ENCODE peak calls at places on chromosomes 6 and 20, in five cellular contexts. Z, S, A, V and J are unnamed samples.

GRCh38 chr6:110103260-110103659 is 76.2 kb downstream of the WASF1 start:
- DNase-seq in Z (no peak), S (no peak), A (no peak), V (no peak), J (no peak)

GRCh38 chr6:111804627-111805235 is 68.5 kb downstream of the FYN start:
- DNase-seq in Z (peak; percentile 98), S (no peak), A (no peak), V (no peak), J (no peak)

GRCh38 chr20:24199493-24199892 is 210.9 kb upstream of the GGTLC1 start:
- DNase-seq in Z (no peak), S (no peak), A (no peak), V (no peak), J (no peak)

GRCh38 chr6:52537001-52537753 is 39.7 kb downstream of the TRAM2 start:
- DNase-seq in Z (peak; percentile 64), S (no peak), A (no peak), V (peak; percentile 33), J (peak; percentile 62)

GRCh38 chr6:71419217-71419953 is 130.8 kb downstream of the OGFRL1 start:
- DNase-seq in Z (no peak), S (no peak), A (no peak), V (no peak), J (no peak)

GRCh38 chr20:18057106-18057993 is at the start of gene OVOL2:
- DNase-seq in Z (peak; percentile 4), S (peak; percentile 58), A (no peak), V (no peak), J (peak; percentile 9)

GRCh38 chr6:157744202-157744601 is 78.8 kb upstream of the SNX9 start:
- DNase-seq in Z (no peak), S (no peak), A (no peak), V (no peak), J (no peak)

GRCh38 chr6:164477790-164478189 is 831.6 kb downstream of the C6orf118 start:
- DNase-seq in Z (no peak), S (no peak), A (no peak), V (no peak), J (no peak)

GRCh38 chr20:37042986-37043972 is 52.5 kb downstream of the RBL1 start:
- DNase-seq in Z (no peak), S (no peak), A (no peak), V (no peak), J (no peak)

GRCh38 chr6:97205936-97206335 is 77.1 kb downstream of the MMS22L start:
- DNase-seq in Z (no peak), S (no peak), A (no peak), V (no peak), J (no peak)

GRCh38 chr20:3678893-3679720 is 2.7 kb downstream of the ADAM33 start:
- DNase-seq in Z (no peak), S (no peak), A (no peak), V (no peak), J (no peak)

GRCh38 chr6:87925373-87926060 is 122.1 kb upstream of the SPACA1 start:
- DNase-seq in Z (no peak), S (no peak), A (no peak), V (no peak), J (no peak)

GRCh38 chr6:15885624-15886023 is 222.8 kb upstream of the DTNBP1 start:
- DNase-seq in Z (no peak), S (no peak), A (no peak), V (no peak), J (no peak)

GRCh38 chr20:17761612-17762011 is 61.8 kb downstream of the BANF2 start:
- DNase-seq in Z (peak; percentile 23), S (no peak), A (no peak), V (no peak), J (no peak)

GRCh38 chr6:89963391-89963790 is 69.1 kb downstream of the GJA10 start:
- DNase-seq in Z (no peak), S (no peak), A (no peak), V (no peak), J (no peak)

GRCh38 chr6:29981211-29981812 is 39.0 kb downstream of the HLA-A start:
- DNase-seq in Z (no peak), S (no peak), A (no peak), V (no peak), J (no peak)

GRCh38 chr6:33343953-33344611 is 26.5 kb upstream of the ZBTB22 start:
- DNase-seq in Z (no peak), S (no peak), A (no peak), V (no peak), J (peak; percentile 42)

GRCh38 chr20:2521369-2522305 is 12.9 kb upstream of the ZNF343 start:
- DNase-seq in Z (peak; percentile 66), S (no peak), A (peak; percentile 36), V (peak; percentile 14), J (peak; percentile 60)

GRCh38 chr6:122049341-122049740 is 350.1 kb upstream of the HSF2 start:
- DNase-seq in Z (peak; percentile 62), S (no peak), A (no peak), V (no peak), J (no peak)

GRCh38 chr20:13700761-13701160 is 62.0 kb upstream of the TASP1 start:
- DNase-seq in Z (no peak), S (no peak), A (no peak), V (no peak), J (no peak)

GRCh38 chr6:134706153-134706552 is 243.7 kb downstream of the ALDH8A1 start:
- DNase-seq in Z (no peak), S (no peak), A (no peak), V (no peak), J (no peak)

GRCh38 chr6:44474643-44475042 is 87.1 kb downstream of the CDC5L start:
- DNase-seq in Z (no peak), S (no peak), A (no peak), V (no peak), J (no peak)

GRCh38 chr20:5827861-5828260 is 77.7 kb downstream of the SHLD1 start:
- DNase-seq in Z (no peak), S (no peak), A (no peak), V (no peak), J (no peak)

GRCh38 chr6:124470803-124471202 is 491.4 kb upstream of the RNF217 start:
- DNase-seq in Z (no peak), S (peak; percentile 43), A (no peak), V (no peak), J (no peak)

GRCh38 chr6:28335040-28335563 is 846 bp downstream of the ZSCAN31 start:
- DNase-seq in Z (no peak), S (no peak), A (no peak), V (no peak), J (no peak)

GRCh38 chr6:157143171-157143884 is 180.0 kb downstream of the TMEM242 start:
- DNase-seq in Z (peak; percentile 59), S (no peak), A (no peak), V (no peak), J (no peak)

GRCh38 chr20:63697868-63698545 is 1.6 kb downstream of the TNFRSF6B start:
- DNase-seq in Z (no peak), S (no peak), A (no peak), V (no peak), J (no peak)

GRCh38 chr6:44800171-44800671 is 412.7 kb downstream of the CDC5L start:
- DNase-seq in Z (peak; percentile 92), S (peak; percentile 81), A (no peak), V (no peak), J (no peak)

GRCh38 chr6:50098306-50098705 is 48.6 kb upstream of the DEFB112 start:
- DNase-seq in Z (no peak), S (no peak), A (no peak), V (no peak), J (no peak)

GRCh38 chr20:41029150-41029872 is 689 bp downstream of the TOP1 start:
- DNase-seq in Z (no peak), S (no peak), A (no peak), V (peak; percentile 46), J (peak; percentile 54)

GRCh38 chr20:36491901-36492617 is 49.3 kb upstream of the MYL9 start:
- DNase-seq in Z (peak; percentile 75), S (no peak), A (peak; percentile 81), V (no peak), J (peak; percentile 62)

GRCh38 chr6:52390361-52390727 is 28.4 kb downstream of the PAQR8 start:
- DNase-seq in Z (peak; percentile 74), S (no peak), A (peak; percentile 68), V (peak; percentile 75), J (peak; percentile 72)

GRCh38 chr6:149683256-149683860 is 34.5 kb downstream of the LATS1 start:
- DNase-seq in Z (peak; percentile 34), S (no peak), A (no peak), V (no peak), J (no peak)

GRCh38 chr6:1424306-1424927 is 35.0 kb downstream of the FOXF2 start:
- DNase-seq in Z (peak; percentile 85), S (peak; percentile 33), A (peak; percentile 68), V (peak; percentile 45), J (peak; percentile 33)

GRCh38 chr6:121382467-121383121 is 48.3 kb upstream of the TBC1D32 start:
- DNase-seq in Z (peak; percentile 7), S (no peak), A (no peak), V (no peak), J (no peak)

GRCh38 chr6:109139109-109139508 is 43.8 kb downstream of the CEP57L1 start:
- DNase-seq in Z (peak; percentile 70), S (no peak), A (no peak), V (peak; percentile 69), J (no peak)

GRCh38 chr6:74087898-74088297 is 391.9 kb downstream of the CD109 start:
- DNase-seq in Z (peak; percentile 70), S (no peak), A (peak; percentile 3), V (peak; percentile 22), J (peak; percentile 2)

GRCh38 chr20:36377348-36378326 is 71.5 kb downstream of the DLGAP4 start:
- DNase-seq in Z (no peak), S (no peak), A (no peak), V (no peak), J (no peak)